ENCODE peak calls at places on chromosomes 6 and 20, in four cellular contexts. W is HCT116, S is K562, X is HepG2. U is an unnamed sample. For H3K27me3, the result is how much of the 10 kb centered on the place peaks cover.

GRCh38 chr20:5718896-5719595 is 31.2 kb upstream of the SHLD1 start:
- DNase-seq in X (no peak), W (no peak), S (no peak), U (no peak)

GRCh38 chr6:8627085-8627861 is 191.9 kb upstream of the SLC35B3 start:
- DNase-seq in S (no peak), X (no peak), W (peak), U (no peak)

GRCh38 chr20:35363190-35363589 is 48.6 kb downstream of the UQCC1 start:
- DNase-seq in W (no peak), X (no peak), S (peak), U (no peak)

GRCh38 chr20:46683939-46684750 is 5.1 kb downstream of the TP53RK start:
- DNase-seq in W (no peak), S (peak), X (no peak), U (no peak)

GRCh38 chr6:152189736-152190135 is 382.3 kb downstream of the ESR1 start:
- DNase-seq in S (no peak), W (no peak), X (no peak), U (no peak)

GRCh38 chr20:59645761-59646171 is 41.4 kb downstream of the PHACTR3 start:
- DNase-seq in X (no peak), S (no peak), W (no peak), U (no peak)

GRCh38 chr20:17849901-17850673 is 118.5 kb downstream of the SNX5 start:
- DNase-seq in S (no peak), X (peak), W (peak), U (no peak)

GRCh38 chr6:104558746-104559145 is 301.0 kb downstream of the HACE1 start:
- DNase-seq in W (no peak), X (no peak), S (no peak), U (no peak)

GRCh38 chr20:41005361-41005729 is 23.3 kb upstream of the TOP1 start:
- DNase-seq in W (peak), X (no peak), S (peak), U (no peak)

GRCh38 chr20:62156254-62156556 is 12.6 kb downstream of the SS18L1 start:
- DNase-seq in X (no peak), S (no peak), W (no peak), U (no peak)

GRCh38 chr20:63320616-63321147 is 27.7 kb downstream of the COL20A1 start:
- DNase-seq in W (no peak), S (no peak), X (no peak), U (no peak)

GRCh38 chr20:63009988-63010769 is 3.4 kb upstream of the BHLHE23 start:
- DNase-seq in S (peak), W (no peak), X (no peak), U (no peak)

GRCh38 chr20:23507346-23507745 is 16.4 kb downstream of the CST8 start:
- DNase-seq in X (peak), S (no peak), W (no peak), U (no peak)

GRCh38 chr6:45072014-45072413 is 256.1 kb upstream of the RUNX2 start:
- DNase-seq in S (no peak), W (no peak), X (no peak), U (no peak)

GRCh38 chr6:144873653-144874378 is 588.7 kb downstream of the UTRN start:
- DNase-seq in S (peak), W (no peak), X (no peak), U (no peak)

GRCh38 chr6:72646604-72647485 is 25.0 kb downstream of the KCNQ5 start:
- DNase-seq in W (no peak), X (no peak), S (no peak), U (peak)

GRCh38 chr6:144104898-144105487 is 9.6 kb upstream of the SF3B5 start:
- DNase-seq in W (peak), X (peak), S (peak), U (peak)

GRCh38 chr20:6169251-6169650 is 46.4 kb upstream of the FERMT1 start:
- DNase-seq in X (peak), S (no peak), W (no peak), U (no peak)

GRCh38 chr6:35248965-35249364 is 10.6 kb upstream of the ZNF76 start:
- DNase-seq in X (no peak), W (no peak), S (no peak), U (no peak)

GRCh38 chr20:13533946-13534345 is 104.8 kb downstream of the TASP1 start:
- DNase-seq in S (no peak), X (no peak), W (no peak), U (no peak)

GRCh38 chr6:117075218-117075617 is 190.1 kb upstream of the VGLL2 start:
- DNase-seq in S (no peak), X (no peak), W (no peak), U (no peak)

GRCh38 chr20:44910690-44911262 is 916 bp downstream of the PABPC1L start:
- DNase-seq in W (no peak), S (peak), X (peak), U (no peak)

GRCh38 chr20:41935259-41935791 is 317.1 kb upstream of the CHD6 start:
- DNase-seq in S (peak), W (no peak), X (no peak), U (no peak)

GRCh38 chr6:43938178-43939101 is 168.4 kb downstream of the VEGFA start:
- DNase-seq in X (no peak), S (no peak), W (no peak), U (no peak)

GRCh38 chr6:167121471-167121870 is 1.4 kb upstream of the CCR6 start:
- DNase-seq in S (no peak), X (no peak), W (no peak), U (no peak)

GRCh38 chr6:72788188-72788587 is 166.3 kb downstream of the KCNQ5 start:
- DNase-seq in W (no peak), X (no peak), S (no peak), U (no peak)

GRCh38 chr6:20198764-20199174 is 13.5 kb downstream of the MBOAT1 start:
- DNase-seq in X (no peak), W (no peak), S (no peak), U (no peak)

GRCh38 chr20:16974080-16974854 is 226.1 kb downstream of the OTOR start:
- DNase-seq in X (no peak), W (no peak), S (no peak), U (no peak)

GRCh38 chr20:16975682-16976081 is 227.5 kb downstream of the OTOR start:
- DNase-seq in X (no peak), W (no peak), S (no peak), U (no peak)

GRCh38 chr6:37491161-37491829 is 8.4 kb downstream of the CCDC167 start:
- DNase-seq in X (no peak), S (no peak), W (no peak), U (no peak)

GRCh38 chr6:29516108-29516507 is 28.4 kb upstream of the MAS1L start:
- DNase-seq in X (no peak), W (peak), S (no peak), U (no peak)

GRCh38 chr6:138529510-138529909 is 30.2 kb upstream of the NHSL1 start:
- DNase-seq in X (no peak), S (no peak), W (no peak), U (no peak)

GRCh38 chr20:17622851-17623508 is 53.1 kb downstream of the DSTN start:
- DNase-seq in X (no peak), S (no peak), W (no peak), U (no peak)

GRCh38 chr6:26032387-26033131 is 54.7 kb upstream of the HFE start:
- DNase-seq in S (peak), X (no peak), W (no peak), U (no peak)

GRCh38 chr20:51322164-51322707 is 220.3 kb downstream of the NFATC2 start:
- DNase-seq in S (no peak), W (no peak), X (no peak), U (no peak)
- TF ChIP-seq TCF7L2 in S (no peak), W (no peak), X (no peak), U (no peak)

GRCh38 chr20:9514072-9514460 is 324 bp upstream of the LAMP5 start:
- DNase-seq in W (no peak), S (no peak), X (no peak), U (no peak)

GRCh38 chr20:9516658-9516987 is 2.2 kb downstream of the LAMP5 start:
- DNase-seq in S (no peak), X (no peak), W (no peak), U (no peak)

GRCh38 chr20:9515761-9516657 is 1.6 kb downstream of the LAMP5 start:
- DNase-seq in S (no peak), W (peak), X (no peak), U (no peak)

GRCh38 chr20:9515211-9515580 is 806 bp downstream of the LAMP5 start:
- DNase-seq in X (no peak), S (no peak), W (no peak), U (no peak)

GRCh38 chr20:9514461-9515210 is at the start of gene LAMP5:
- DNase-seq in W (no peak), S (no peak), X (no peak), U (no peak)
- H3K27me3 ChIP-seq in W (under half), S (under half), X (half or more), U (under half)

GRCh38 chr6:155341130-155341828 is 27.0 kb upstream of the TFB1M start:
- DNase-seq in S (no peak), X (peak), W (no peak), U (no peak)

GRCh38 chr6:155335265-155335664 is 21.0 kb upstream of the TFB1M start:
- DNase-seq in W (no peak), S (no peak), X (no peak), U (no peak)

GRCh38 chr6:155344341-155345006 is 30.2 kb upstream of the TFB1M start:
- DNase-seq in W (no peak), X (no peak), S (no peak), U (no peak)

DNA sequence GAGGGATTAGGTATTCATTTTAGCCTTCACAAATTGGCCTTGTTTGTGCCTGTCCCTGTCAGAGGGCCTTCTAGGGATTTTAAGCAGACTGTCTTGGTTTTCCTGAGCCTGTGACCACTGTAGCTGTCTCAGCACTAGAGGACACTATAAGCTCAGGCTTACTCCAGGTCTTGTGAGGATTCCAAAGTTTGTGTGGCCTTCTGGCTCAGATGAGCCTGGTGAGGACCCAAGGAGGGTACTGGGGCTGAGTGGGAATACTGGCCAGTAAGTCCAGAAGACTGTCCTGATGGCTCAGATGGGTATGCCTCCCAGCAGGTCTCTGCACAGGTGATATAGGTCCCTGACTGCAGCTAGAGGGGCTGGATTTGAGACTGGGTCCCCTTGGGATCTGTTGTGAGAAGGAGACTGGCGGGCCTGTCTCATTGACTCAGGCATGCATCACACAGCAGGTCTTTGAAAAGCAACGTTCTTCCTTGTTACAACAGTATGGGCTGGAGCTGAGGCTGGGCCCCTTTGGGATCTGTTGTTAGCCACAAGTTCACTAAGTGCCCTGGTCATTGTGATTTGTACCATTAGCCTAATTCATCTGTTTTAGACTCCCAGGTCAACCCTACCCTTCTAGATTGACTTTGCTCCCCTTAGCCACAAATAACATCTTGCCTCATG is 26.3 kb upstream of the TFB1M start:
- DNase-seq in S (no peak), W (peak), X (peak), U (no peak)
- TF ChIP-seq CTCF in S (no peak), W (no peak), X (peak), U (peak)

DNA sequence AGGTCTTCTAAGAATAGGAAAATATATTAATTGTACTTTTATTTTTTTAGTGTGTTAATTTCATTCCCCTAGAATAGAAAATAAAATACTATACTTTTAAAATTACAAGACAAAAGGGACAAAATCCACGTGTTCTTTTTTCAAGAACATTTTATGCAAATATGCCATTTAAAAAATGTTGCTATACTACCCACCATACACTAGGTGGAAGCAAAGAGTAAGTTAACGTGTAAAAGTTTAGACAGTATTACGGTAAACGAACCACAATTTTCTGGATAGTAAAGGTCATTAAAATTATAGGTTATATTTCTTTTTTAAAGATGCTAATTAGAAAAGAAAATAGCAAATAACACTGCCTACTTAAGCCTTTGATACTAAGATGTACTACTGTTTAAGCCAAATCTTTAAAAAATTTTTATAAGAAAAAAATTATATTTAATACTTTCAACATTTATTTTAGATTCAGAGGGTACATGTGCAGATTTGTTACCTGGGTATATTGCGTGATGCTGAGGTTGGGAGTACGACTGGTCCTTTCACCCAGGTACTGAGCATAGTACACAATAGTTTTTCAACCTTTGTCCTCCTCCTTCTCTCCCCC is 287.6 kb downstream of the PHF3 start:
- DNase-seq in W (peak), S (peak), X (peak), U (no peak)
- TF ChIP-seq TCF7L2 in W (no peak), S (no peak), X (no peak), U (no peak)

GRCh38 chr6:50822078-50822476 is 3.4 kb downstream of the TFAP2B start:
- DNase-seq in W (no peak), S (no peak), X (no peak), U (no peak)

GRCh38 chr6:50821431-50822077 is 2.9 kb downstream of the TFAP2B start:
- DNase-seq in X (no peak), W (no peak), S (no peak), U (no peak)

GRCh38 chr6:50824505-50824904 is 5.8 kb downstream of the TFAP2B start:
- DNase-seq in W (no peak), X (no peak), S (no peak), U (no peak)

GRCh38 chr6:50825375-50826036 is 6.8 kb downstream of the TFAP2B start:
- DNase-seq in W (no peak), S (peak), X (no peak), U (no peak)

GRCh38 chr6:50823130-50823920 is 4.7 kb downstream of the TFAP2B start:
- DNase-seq in W (no peak), X (no peak), S (no peak), U (no peak)
- H3K27me3 ChIP-seq in W (under half), X (half or more), S (under half), U (under half)

GRCh38 chr20:53336892-53337291 is 256.7 kb downstream of the ZNF217 start:
- DNase-seq in W (no peak), X (no peak), S (no peak), U (no peak)
- TF ChIP-seq CTCF in W (no peak), X (peak), S (peak), U (peak)